ENCODE peak calls at places on chromosomes 6 and 20, in four cellular contexts. L is Peyer's patch, Z is heart left ventricle, U is fibroblast of the aortic adventitia. T is an unnamed sample.

GRCh38 chr6:8707956-8708772 is 272.8 kb upstream of the SLC35B3 start:
- DNase-seq in Z (no peak), L (no peak), U (no peak), T (peak)

GRCh38 chr6:89928604-89929003 is 34.3 kb downstream of the GJA10 start:
- DNase-seq in Z (no peak), L (no peak), U (peak), T (peak)

GRCh38 chr6:123380257-123380656 is 256.5 kb downstream of the TRDN start:
- DNase-seq in U (peak), Z (no peak), L (no peak), T (peak)

GRCh38 chr6:43807228-43808061 is 37.4 kb downstream of the VEGFA start:
- DNase-seq in Z (no peak), U (peak), L (peak), T (no peak)

GRCh38 chr20:25017257-25017803 is 24.8 kb upstream of the APMAP start:
- DNase-seq in Z (peak), L (peak), U (no peak), T (no peak)

GRCh38 chr6:21955196-21955595 is 341.6 kb downstream of the PRL start:
- DNase-seq in Z (no peak), U (no peak), L (no peak), T (no peak)

GRCh38 chr20:56735087-56735642 is 106.1 kb downstream of the TFAP2C start:
- DNase-seq in U (no peak), Z (no peak), L (no peak), T (no peak)

GRCh38 chr6:141464490-141464889 is 668.2 kb upstream of the GJE1 start:
- DNase-seq in U (peak), L (no peak), Z (no peak), T (peak)

GRCh38 chr6:13427838-13428527 is 59.4 kb downstream of the GFOD1 start:
- DNase-seq in Z (no peak), L (no peak), U (no peak), T (no peak)

GRCh38 chr6:160202411-160202810 is 56.2 kb downstream of the SLC22A2 start:
- DNase-seq in Z (no peak), L (no peak), U (peak), T (no peak)

GRCh38 chr20:62603021-62603906 is 39.0 kb upstream of the SLCO4A1 start:
- DNase-seq in Z (peak), U (peak), L (no peak), T (no peak)

GRCh38 chr20:38286586-38287502 is 17.1 kb upstream of the BPI start:
- DNase-seq in U (no peak), Z (peak), L (no peak), T (peak)

GRCh38 chr20:23826541-23827018 is at the start of gene CST2:
- DNase-seq in L (no peak), Z (no peak), U (no peak), T (peak)

GRCh38 chr6:16762265-16762546 is 946 bp upstream of the ATXN1 start:
- DNase-seq in U (no peak), L (no peak), Z (no peak), T (no peak)

GRCh38 chr6:111540971-111541719 is 58.1 kb upstream of the REV3L start:
- DNase-seq in Z (no peak), U (no peak), L (no peak), T (no peak)

GRCh38 chr6:160972111-160972510 is 19.5 kb upstream of the MAP3K4 start:
- DNase-seq in Z (no peak), U (peak), L (no peak), T (peak)

GRCh38 chr20:62087227-62087626 is 21.5 kb upstream of the TAF4 start:
- DNase-seq in L (no peak), U (no peak), Z (no peak), T (peak)

GRCh38 chr6:134828641-134829040 is 121.3 kb downstream of the ALDH8A1 start:
- DNase-seq in L (no peak), U (no peak), Z (no peak), T (no peak)

DNA sequence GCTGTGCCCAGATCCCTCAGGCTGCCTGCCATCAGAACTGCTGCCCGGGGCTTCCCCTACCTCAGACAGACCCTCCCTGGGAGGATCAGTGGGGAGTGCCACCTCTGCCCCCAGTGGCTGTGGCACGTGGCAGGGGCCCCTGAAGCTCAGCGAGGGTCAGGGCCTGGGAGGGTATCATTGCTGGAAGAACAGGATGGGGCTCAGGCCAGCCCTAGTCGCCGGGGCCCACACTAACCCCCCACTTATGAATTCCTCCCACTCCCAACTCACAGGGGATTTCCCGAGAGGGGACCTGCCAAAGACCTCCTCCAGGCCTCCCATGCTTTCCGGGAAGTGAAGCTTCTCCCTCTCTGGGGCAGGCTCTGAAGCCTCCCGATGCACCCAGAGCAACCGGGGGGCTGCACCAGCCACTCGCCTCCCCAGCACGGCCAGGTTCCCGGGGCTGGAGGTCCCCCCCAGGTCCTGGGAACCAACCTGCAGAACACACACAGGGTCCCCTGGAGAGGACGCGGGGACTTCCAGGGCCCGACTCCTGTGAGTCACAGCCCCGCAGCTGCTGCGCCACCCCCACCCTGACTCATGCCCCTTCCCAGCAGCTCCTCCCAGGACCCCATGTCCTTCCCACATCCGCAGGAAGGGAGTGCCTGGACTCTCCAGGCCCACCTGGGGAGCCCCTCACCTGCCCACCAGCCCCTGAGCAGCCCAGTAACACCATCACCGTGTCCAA is 2.5 kb downstream of the TNFRSF6B start:
- DNase-seq in U (peak), L (peak), Z (peak), T (peak)
- H3K4me3 ChIP-seq in U (no peak), L (no peak), Z (no peak), T (peak)

GRCh38 chr20:22248052-22248667 is 336.2 kb downstream of the FOXA2 start:
- DNase-seq in U (peak), Z (no peak), L (no peak), T (peak)
- TF ChIP-seq CTCF in U (peak), Z (peak), L (no peak), T (peak)

GRCh38 chr6:135830971-135831370 is 20.5 kb upstream of the PDE7B start:
- DNase-seq in L (no peak), Z (no peak), U (no peak), T (no peak)
- H3K4me3 ChIP-seq in L (no peak), Z (no peak), U (no peak), T (no peak)

DNA sequence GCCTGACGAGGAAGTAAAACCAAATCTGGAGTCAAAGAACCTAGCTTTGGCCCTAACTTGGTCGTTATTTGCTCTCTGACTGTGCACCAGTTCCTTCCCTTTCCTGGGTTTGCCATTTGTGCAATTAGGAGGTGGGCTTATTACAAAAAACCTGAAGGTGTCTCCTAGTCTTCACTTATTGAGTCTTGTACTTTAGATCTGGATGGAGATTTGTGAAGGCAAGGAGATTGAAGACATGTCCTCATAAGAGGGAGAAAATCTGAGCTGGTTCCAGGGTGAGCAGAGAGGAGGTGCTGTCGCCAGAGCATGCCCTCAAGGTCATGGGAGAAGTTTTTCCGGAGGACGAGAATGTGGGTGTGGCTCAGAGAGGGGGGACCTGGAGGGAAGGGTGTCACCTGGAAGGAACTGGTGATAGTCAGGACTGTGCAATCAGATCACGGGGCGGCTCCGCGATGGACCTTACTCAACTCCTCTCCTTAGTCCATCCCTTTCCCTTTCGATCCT is 703 bp upstream of the ACSS2 start:
- DNase-seq in U (no peak), Z (no peak), L (no peak), T (no peak)
- TF ChIP-seq CTCF in U (peak), Z (no peak), L (no peak), T (peak)

DNA sequence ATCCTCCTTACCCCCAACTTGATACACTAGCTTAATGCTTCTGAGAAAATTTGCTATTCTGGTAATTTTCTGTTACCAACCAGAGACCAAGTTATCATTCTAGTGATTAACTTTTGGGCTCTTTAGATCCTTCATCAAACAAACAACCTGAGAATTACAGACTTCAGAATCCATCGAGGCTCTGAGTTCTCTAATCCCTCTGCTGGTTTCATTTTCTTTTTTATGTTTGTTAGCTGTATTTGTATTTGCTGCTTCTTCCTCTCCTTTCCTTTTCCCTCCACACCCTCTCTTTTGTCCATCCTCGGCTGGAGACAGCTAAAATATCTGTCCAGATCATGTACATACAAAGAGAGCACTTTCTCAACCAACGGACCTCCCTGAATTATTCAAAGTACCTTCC is 98.7 kb upstream of the RIPOR2 start:
- DNase-seq in L (no peak), U (no peak), Z (no peak), T (no peak)
- H3K4me3 ChIP-seq in L (no peak), U (no peak), Z (no peak), T (no peak)

DNA sequence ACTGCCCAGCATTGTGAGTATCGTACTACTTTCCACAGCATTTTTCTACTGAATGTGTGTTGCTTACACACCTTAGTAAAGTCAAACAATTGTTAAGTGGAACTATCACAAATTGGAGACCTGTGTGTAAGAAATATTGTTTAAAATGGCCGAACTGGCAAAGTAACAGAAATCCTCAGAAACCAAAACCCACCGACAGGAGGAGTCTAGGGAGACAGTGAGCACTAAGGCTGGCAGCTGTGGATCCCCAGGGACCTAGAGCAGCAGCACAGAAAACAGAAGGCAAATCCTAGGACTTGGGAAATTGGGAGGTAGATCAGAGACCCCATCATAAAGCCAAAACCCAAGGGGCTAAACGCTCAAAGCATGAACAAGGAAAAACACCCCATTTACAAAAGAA is 69.9 kb downstream of the SESN1 start:
- DNase-seq in L (no peak), Z (peak), U (peak), T (peak)
- TF ChIP-seq CTCF in L (no peak), Z (peak), U (peak), T (peak)

GRCh38 chr6:49552596-49552995 is 2.1 kb downstream of the C6orf141 start:
- DNase-seq in Z (no peak), U (no peak), L (no peak), T (no peak)
- H3K4me3 ChIP-seq in Z (no peak), U (no peak), L (no peak), T (no peak)

T was measured in choroid plexus epithelial cell.